ENCODE peak calls at places on chromosomes 12 and 14, in seven cellular contexts. One of them, this sample, is unnamed.

GRCh38 chr14:102581193-102581592 is 11.3 kb upstream of the RCOR1 start:
- DNase-seq in fibroblast of the aortic adventitia: no peak
- DNase-seq in iPS-NIHi11: no peak
- DNase-seq in AG04450: no peak
- DNase-seq in T-helper 2 cell: no peak
- DNase-seq in AG08396: no peak
- DNase-seq in stimulated activated CD8-positive, alpha-beta memory T cell treated with anti-CD3 and anti-CD28 coated beads, Interleukin-2, amount 100 ng/mL, for 1 hour: no peak
- DNase-seq in this sample: no peak

GRCh38 chr14:32453857-32454810 is 125.0 kb downstream of the AKAP6 start:
- DNase-seq in AG04450: no peak
- DNase-seq in stimulated activated CD8-positive, alpha-beta memory T cell treated with anti-CD3 and anti-CD28 coated beads, Interleukin-2, amount 100 ng/mL, for 1 hour: no peak
- DNase-seq in T-helper 2 cell: no peak
- DNase-seq in AG08396: no peak
- DNase-seq in iPS-NIHi11: no peak
- DNase-seq in fibroblast of the aortic adventitia: no peak
- DNase-seq in this sample: peak; percentile 76

GRCh38 chr14:61145903-61146411 is 135.2 kb downstream of the TMEM30B start:
- DNase-seq in iPS-NIHi11: no peak
- DNase-seq in AG08396: no peak
- DNase-seq in T-helper 2 cell: no peak
- DNase-seq in stimulated activated CD8-positive, alpha-beta memory T cell treated with anti-CD3 and anti-CD28 coated beads, Interleukin-2, amount 100 ng/mL, for 1 hour: no peak
- DNase-seq in AG04450: no peak
- DNase-seq in fibroblast of the aortic adventitia: peak; percentile 90
- DNase-seq in this sample: peak; percentile 94

GRCh38 chr12:132284618-132285310 is 44.6 kb downstream of the GALNT9 start:
- DNase-seq in AG04450: no peak
- DNase-seq in stimulated activated CD8-positive, alpha-beta memory T cell treated with anti-CD3 and anti-CD28 coated beads, Interleukin-2, amount 100 ng/mL, for 1 hour: no peak
- DNase-seq in iPS-NIHi11: no peak
- DNase-seq in fibroblast of the aortic adventitia: no peak
- DNase-seq in AG08396: no peak
- DNase-seq in T-helper 2 cell: no peak
- DNase-seq in this sample: no peak

GRCh38 chr12:95593266-95593871 is 42.1 kb upstream of the USP44 start:
- DNase-seq in AG04450: no peak
- DNase-seq in AG08396: no peak
- DNase-seq in T-helper 2 cell: no peak
- DNase-seq in stimulated activated CD8-positive, alpha-beta memory T cell treated with anti-CD3 and anti-CD28 coated beads, Interleukin-2, amount 100 ng/mL, for 1 hour: no peak
- DNase-seq in iPS-NIHi11: no peak
- DNase-seq in fibroblast of the aortic adventitia: peak; percentile 65
- DNase-seq in this sample: no peak

GRCh38 chr12:59193476-59194050 is 273.3 kb upstream of the LRIG3 start:
- DNase-seq in iPS-NIHi11: no peak
- DNase-seq in T-helper 2 cell: no peak
- DNase-seq in fibroblast of the aortic adventitia: no peak
- DNase-seq in stimulated activated CD8-positive, alpha-beta memory T cell treated with anti-CD3 and anti-CD28 coated beads, Interleukin-2, amount 100 ng/mL, for 1 hour: no peak
- DNase-seq in AG04450: no peak
- DNase-seq in AG08396: no peak
- DNase-seq in this sample: no peak

GRCh38 chr12:109704371-109705098 is 9.1 kb upstream of the FAM222A start:
- DNase-seq in stimulated activated CD8-positive, alpha-beta memory T cell treated with anti-CD3 and anti-CD28 coated beads, Interleukin-2, amount 100 ng/mL, for 1 hour: no peak
- DNase-seq in AG04450: no peak
- DNase-seq in fibroblast of the aortic adventitia: no peak
- DNase-seq in iPS-NIHi11: no peak
- DNase-seq in AG08396: no peak
- DNase-seq in T-helper 2 cell: no peak
- DNase-seq in this sample: no peak

GRCh38 chr12:53065975-53066593 is 13.1 kb downstream of the SPRYD3 start:
- DNase-seq in T-helper 2 cell: peak; percentile 57
- DNase-seq in stimulated activated CD8-positive, alpha-beta memory T cell treated with anti-CD3 and anti-CD28 coated beads, Interleukin-2, amount 100 ng/mL, for 1 hour: peak; percentile 35
- DNase-seq in AG04450: no peak
- DNase-seq in AG08396: peak; percentile 88
- DNase-seq in iPS-NIHi11: peak; percentile 92
- DNase-seq in fibroblast of the aortic adventitia: peak; percentile 89
- DNase-seq in this sample: peak; percentile 82

GRCh38 chr12:50110127-50110761 is 1.8 kb upstream of the COX14 start:
- DNase-seq in stimulated activated CD8-positive, alpha-beta memory T cell treated with anti-CD3 and anti-CD28 coated beads, Interleukin-2, amount 100 ng/mL, for 1 hour: no peak
- DNase-seq in T-helper 2 cell: no peak
- DNase-seq in AG04450: no peak
- DNase-seq in AG08396: no peak
- DNase-seq in iPS-NIHi11: no peak
- DNase-seq in fibroblast of the aortic adventitia: no peak
- DNase-seq in this sample: no peak

This sample was measured in AG10803.